ENCODE peak calls at places on chromosomes 13 and 19, in eight cellular contexts. D is HT1080; U is ELF-1; Y is nucleus accumbens; S is kidney; E is activated CD8-positive, alpha-beta memory T cell treated with anti-CD3 and anti-CD28 coated beads, Interleukin-2, amount 10 ng/mL, durations not matched to agents 7 days and 5 days; O is GM06990; G is SJSA1. T is an unnamed sample.

GRCh38 chr19:29680447-29680846 is 15.2 kb downstream of the PLEKHF1 start:
- DNase-seq in D (peak), G (no peak), O (peak), S (peak), U (no peak), Y (no peak), E (peak), T (no peak)

GRCh38 chr13:20128459-20128927 is 32.4 kb downstream of the GJA3 start:
- DNase-seq in U (peak), G (no peak), O (no peak), Y (no peak), D (no peak), S (no peak), E (no peak), T (no peak)

GRCh38 chr19:8641908-8642547 is 11.6 kb downstream of the NFILZ start:
- DNase-seq in D (peak), U (peak), O (no peak), E (no peak), S (no peak), G (peak), Y (no peak), T (no peak)

GRCh38 chr13:94705081-94705751 is 7.1 kb downstream of the SOX21 start:
- DNase-seq in D (no peak), Y (no peak), E (no peak), U (peak), G (no peak), S (no peak), O (no peak), T (no peak)

GRCh38 chr19:1959928-1960589 is 19.1 kb downstream of the CSNK1G2 start:
- DNase-seq in E (no peak), O (no peak), G (no peak), Y (no peak), S (peak), D (no peak), U (no peak), T (no peak)

GRCh38 chr13:26759156-26759906 is 1.3 kb downstream of the GPR12 start:
- DNase-seq in Y (no peak), O (no peak), G (no peak), D (no peak), U (peak), E (no peak), S (no peak), T (peak)

GRCh38 chr13:50376895-50377575 is 361.8 kb downstream of the KCNRG start:
- DNase-seq in E (no peak), S (no peak), D (no peak), O (no peak), Y (no peak), U (peak), G (no peak), T (no peak)

GRCh38 chr13:36297600-36298338 is at the start of gene CCDC169:
- DNase-seq in D (peak), O (peak), S (peak), Y (peak), E (peak), G (peak), U (peak), T (peak)

GRCh38 chr19:45498411-45499195 is at the start of gene PPM1N:
- DNase-seq in G (no peak), U (peak), Y (no peak), E (peak), S (peak), O (peak), D (no peak), T (no peak)

GRCh38 chr13:51469790-51470189 is 17.0 kb upstream of the INTS6 start:
- DNase-seq in U (no peak), Y (no peak), O (no peak), D (no peak), E (no peak), S (no peak), G (no peak), T (no peak)

GRCh38 chr13:23870356-23871146 is 18.6 kb downstream of the MIPEP start:
- DNase-seq in U (no peak), S (no peak), D (no peak), G (no peak), E (no peak), O (peak), Y (no peak), T (no peak)

GRCh38 chr19:995051-995827 is 5.0 kb upstream of the GRIN3B start:
- DNase-seq in Y (no peak), U (no peak), G (no peak), D (no peak), S (peak), O (no peak), E (no peak), T (no peak)

GRCh38 chr13:24032252-24032651 is 128.3 kb upstream of the SPATA13 start:
- DNase-seq in G (no peak), S (no peak), O (no peak), Y (no peak), D (no peak), E (no peak), U (no peak), T (no peak)

GRCh38 chr19:29681422-29682235 is 16.4 kb downstream of the PLEKHF1 start:
- DNase-seq in O (no peak), Y (no peak), D (no peak), U (no peak), S (no peak), E (no peak), G (no peak), T (no peak)

GRCh38 chr19:17687141-17687856 is 855 bp downstream of the UNC13A start:
- DNase-seq in S (no peak), O (no peak), E (no peak), U (no peak), Y (no peak), G (no peak), D (no peak), T (no peak)

GRCh38 chr19:49129238-49129583 is 9.9 kb downstream of the PPFIA3 start:
- DNase-seq in E (no peak), D (no peak), S (peak), Y (no peak), O (no peak), G (no peak), U (peak), T (no peak)

GRCh38 chr19:16571689-16572331 is 405 bp downstream of the SLC35E1 start:
- DNase-seq in G (peak), S (peak), E (peak), D (no peak), U (peak), Y (no peak), O (peak), T (no peak)

GRCh38 chr19:48780684-48781391 is 25.5 kb downstream of the FGF21 start:
- DNase-seq in Y (no peak), D (peak), U (peak), S (no peak), O (no peak), E (no peak), G (no peak), T (peak)

GRCh38 chr19:40713939-40714338 is 2.7 kb downstream of the COQ8B start:
- DNase-seq in E (no peak), Y (no peak), G (no peak), S (no peak), D (no peak), U (no peak), O (no peak), T (no peak)

GRCh38 chr19:55681131-55682087 is 6.4 kb downstream of the EPN1 start:
- DNase-seq in O (no peak), S (peak), E (no peak), Y (no peak), G (no peak), U (no peak), D (no peak), T (no peak)

GRCh38 chr19:15234525-15235130 is 2.4 kb upstream of the EPHX3 start:
- DNase-seq in E (no peak), U (no peak), S (no peak), G (no peak), O (no peak), D (no peak), Y (no peak), T (no peak)

GRCh38 chr19:37941820-37942515 is 35.0 kb downstream of the SIPA1L3 start:
- DNase-seq in O (no peak), U (no peak), S (peak), G (peak), E (no peak), Y (no peak), D (no peak), T (no peak)

GRCh38 chr19:4495471-4495870 is 22.8 kb downstream of the PLIN4 start:
- DNase-seq in U (no peak), Y (peak), S (no peak), O (no peak), D (no peak), E (no peak), G (no peak), T (no peak)